ENCODE peak calls at places on chromosome 4, in six cellular contexts. L, Y, X, J, C and Z are unnamed samples.

GRCh38 chr4:24192018-24192641 is 302.3 kb upstream of the PPARGC1A start:
- DNase-seq in Y (no peak), J (no peak), X (no peak), C (no peak), L (no peak), Z (no peak)

GRCh38 chr4:36394352-36394903 is 113.0 kb downstream of the DTHD1 start:
- DNase-seq in J (peak; percentile 5), C (no peak), Y (no peak), X (no peak), L (no peak), Z (no peak)

GRCh38 chr4:4805805-4806345 is 53.6 kb upstream of the MSX1 start:
- DNase-seq in L (no peak), X (no peak), Y (no peak), J (no peak), C (no peak), Z (no peak)

GRCh38 chr4:1792832-1793495 is at the start of gene FGFR3:
- DNase-seq in C (no peak), L (peak; percentile 98), X (no peak), J (peak; percentile 48), Y (no peak), Z (peak; percentile 93)

GRCh38 chr4:86556791-86557415 is 37.2 kb upstream of the PTPN13 start:
- DNase-seq in L (no peak), C (no peak), X (no peak), J (no peak), Y (no peak), Z (no peak)

GRCh38 chr4:152468408-152468807 is 67.5 kb downstream of the FBXW7 start:
- DNase-seq in X (no peak), C (no peak), J (no peak), L (no peak), Y (no peak), Z (no peak)

GRCh38 chr4:28709821-28710330 is 1849.2 kb downstream of the STIM2 start:
- DNase-seq in Y (no peak), X (no peak), C (no peak), L (no peak), J (no peak), Z (no peak)

GRCh38 chr4:6451309-6451708 is 21.1 kb downstream of the PPP2R2C start:
- DNase-seq in C (no peak), L (no peak), J (no peak), X (no peak), Y (no peak), Z (no peak)

GRCh38 chr4:147129687-147130086 is 184.0 kb upstream of the TTC29 start:
- DNase-seq in J (no peak), Y (no peak), X (no peak), C (no peak), L (no peak), Z (no peak)

GRCh38 chr4:104815593-104816156 is 321.0 kb upstream of the CXXC4 start:
- DNase-seq in C (no peak), X (no peak), J (no peak), Y (no peak), L (no peak), Z (no peak)

GRCh38 chr4:143372093-143372915 is 35.6 kb downstream of the GAB1 start:
- DNase-seq in L (no peak), C (no peak), X (no peak), Y (no peak), J (no peak), Z (no peak)

GRCh38 chr4:6444587-6444986 is 27.8 kb downstream of the PPP2R2C start:
- DNase-seq in X (no peak), C (no peak), L (no peak), Y (no peak), J (no peak), Z (no peak)

GRCh38 chr4:93495346-93495745 is 333.2 kb upstream of the ATOH1 start:
- DNase-seq in L (no peak), X (no peak), J (no peak), C (no peak), Y (no peak), Z (no peak)

DNA sequence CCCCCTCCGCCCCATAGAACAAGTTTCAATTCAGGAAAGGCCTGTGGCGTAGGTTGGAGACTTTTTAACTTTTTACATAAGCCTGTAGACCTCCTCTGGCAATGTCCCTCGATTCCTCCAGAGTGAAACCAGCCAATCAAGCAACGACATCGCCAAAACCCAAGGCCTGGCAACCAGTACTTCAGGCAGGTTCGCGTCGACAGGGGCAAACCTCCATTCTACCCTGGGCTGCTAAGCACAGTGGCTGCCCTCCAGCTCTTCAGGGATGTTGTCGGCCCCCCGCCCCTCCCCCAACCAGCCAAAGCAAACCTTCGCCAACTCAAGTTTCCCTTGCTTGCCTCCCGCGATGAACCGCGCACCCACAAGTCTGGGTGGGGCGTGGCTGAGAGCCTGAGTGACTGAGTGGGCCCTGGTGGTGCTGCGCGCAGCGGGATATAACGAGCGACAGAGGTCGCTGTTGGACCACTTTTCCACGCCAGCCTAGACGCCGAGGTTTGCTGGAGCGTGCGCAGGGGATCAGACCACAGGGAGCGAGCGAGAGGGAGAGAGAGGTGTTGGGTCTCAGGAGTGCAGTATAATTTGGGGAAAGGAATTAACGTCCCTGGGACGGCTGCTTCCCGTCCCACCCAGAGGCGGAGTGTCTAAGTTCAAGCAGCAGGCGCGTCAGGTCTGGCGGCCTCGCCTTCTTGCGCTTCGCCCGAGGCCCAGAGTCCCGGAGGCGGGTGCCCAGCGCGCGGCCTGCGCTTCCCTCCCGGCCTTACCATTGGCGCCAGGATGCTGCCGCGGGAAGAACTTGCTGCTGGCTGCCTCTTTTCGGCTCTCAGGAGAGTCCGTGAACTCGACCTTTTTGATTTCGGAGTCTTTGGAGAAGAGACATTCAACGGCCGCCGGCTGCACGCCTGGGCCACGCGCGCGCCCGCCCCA is 9.0 kb upstream of the PITX2 start:
- DNase-seq in L (peak; percentile 65), C (peak; percentile 78), X (no peak), J (peak; percentile 54), Y (peak; percentile 83), Z (peak; percentile 81)
- TF ChIP-seq POLR2A in L (no peak), C (no peak), X (no peak), J (no peak), Y (no peak), Z (no peak)

DNA sequence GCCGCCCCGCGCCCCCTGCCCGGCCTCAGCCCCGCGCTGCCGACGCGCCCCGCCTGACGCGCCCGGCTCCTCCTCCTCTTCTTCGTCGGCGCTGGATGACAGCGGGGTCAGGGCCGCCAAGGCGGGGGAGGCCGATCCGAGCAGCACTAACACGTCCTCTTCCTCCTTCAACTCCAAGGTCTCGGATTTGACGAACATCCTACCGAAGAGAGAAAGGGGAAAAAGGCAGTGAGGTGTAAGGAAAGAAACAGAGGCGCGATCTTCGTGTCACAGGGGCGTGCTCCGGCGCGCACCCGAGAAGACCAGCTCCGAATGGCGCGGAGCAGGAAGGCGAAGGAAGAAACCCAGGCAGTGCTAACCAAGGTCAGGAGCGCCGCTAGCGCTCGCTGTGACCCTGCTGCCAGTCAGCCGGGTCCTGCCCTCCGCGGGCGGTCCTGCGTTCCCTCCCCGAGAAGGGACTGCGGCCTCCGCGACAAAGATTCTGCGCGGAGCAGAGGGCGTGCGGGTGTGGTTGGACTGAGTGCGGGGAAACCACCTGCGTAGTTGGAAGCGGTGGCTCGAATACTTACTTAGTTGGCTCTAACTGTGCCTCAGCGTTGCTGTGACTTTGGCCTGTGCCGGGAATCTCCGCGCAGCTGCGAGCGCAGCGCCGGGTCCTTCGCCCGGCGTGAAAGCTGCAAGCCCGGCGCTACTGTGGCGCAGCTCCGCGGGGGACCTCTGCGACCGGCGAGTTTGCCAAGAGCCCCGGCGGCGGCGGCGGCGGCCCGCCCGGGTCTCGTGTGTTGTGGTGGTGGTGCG is 503 bp downstream of the NEUROG2 start:
- DNase-seq in C (no peak), J (no peak), X (no peak), Y (no peak), L (peak; percentile 32), Z (peak; percentile 61)
- TF ChIP-seq POLR2AphosphoS5 in C (peak; percentile 39), J (no peak), X (no peak), Y (no peak), L (no peak), Z (no peak)

GRCh38 chr4:184382189-184382846 is 92.0 kb downstream of the IRF2 start:
- DNase-seq in C (no peak), J (peak; percentile 33), Y (no peak), L (no peak), X (no peak), Z (no peak)
- TF ChIP-seq POLR2A in C (no peak), J (no peak), Y (no peak), L (no peak), X (no peak), Z (peak; percentile 66)

GRCh38 chr4:15907430-15907829 is 31.1 kb downstream of the FGFBP1 start:
- DNase-seq in J (no peak), Y (no peak), X (no peak), C (no peak), L (no peak), Z (no peak)
- TF ChIP-seq POLR2AphosphoS5 in J (no peak), Y (no peak), X (no peak), C (no peak), L (no peak), Z (no peak)

GRCh38 chr4:145937021-145937861 is 1.4 kb downstream of the ZNF827 start:
- DNase-seq in C (peak; percentile 90), L (peak; percentile 8), J (no peak), Y (peak; percentile 79), X (peak; percentile 67), Z (peak; percentile 40)

GRCh38 chr4:145936142-145937020 is 2.2 kb downstream of the ZNF827 start:
- DNase-seq in Y (peak; percentile 84), J (peak; percentile 40), C (peak; percentile 92), X (peak; percentile 76), L (peak; percentile 17), Z (peak; percentile 60)

GRCh38 chr4:145938618-145939177 is at the start of gene ZNF827:
- DNase-seq in L (no peak), C (peak; percentile 90), Y (no peak), X (no peak), J (peak; percentile 77), Z (no peak)

GRCh38 chr4:145939241-145939640 is 618 bp upstream of the ZNF827 start:
- DNase-seq in J (no peak), Y (no peak), X (no peak), L (no peak), C (no peak), Z (no peak)

GRCh38 chr4:145937990-145938611 is 522 bp downstream of the ZNF827 start:
- DNase-seq in Y (no peak), L (no peak), X (no peak), J (no peak), C (no peak), Z (no peak)
- TF ChIP-seq POLR2A in Y (no peak), L (no peak), X (no peak), J (no peak), C (no peak), Z (peak; percentile 17)

GRCh38 chr4:7842384-7843279 is 97.0 kb downstream of the AFAP1 start:
- DNase-seq in Y (no peak), X (no peak), J (no peak), C (no peak), L (no peak), Z (no peak)
- TF ChIP-seq POLR2AphosphoS5 in Y (peak; percentile 43), X (peak; percentile 75), J (no peak), C (peak; percentile 15), L (no peak), Z (no peak)

GRCh38 chr4:3469386-3470243 is 6.5 kb downstream of the DOK7 start:
- DNase-seq in J (no peak), C (peak; percentile 50), Y (no peak), X (no peak), L (no peak), Z (no peak)
- TF ChIP-seq POLR2A in J (no peak), C (no peak), Y (no peak), X (no peak), L (no peak), Z (no peak)

DNA sequence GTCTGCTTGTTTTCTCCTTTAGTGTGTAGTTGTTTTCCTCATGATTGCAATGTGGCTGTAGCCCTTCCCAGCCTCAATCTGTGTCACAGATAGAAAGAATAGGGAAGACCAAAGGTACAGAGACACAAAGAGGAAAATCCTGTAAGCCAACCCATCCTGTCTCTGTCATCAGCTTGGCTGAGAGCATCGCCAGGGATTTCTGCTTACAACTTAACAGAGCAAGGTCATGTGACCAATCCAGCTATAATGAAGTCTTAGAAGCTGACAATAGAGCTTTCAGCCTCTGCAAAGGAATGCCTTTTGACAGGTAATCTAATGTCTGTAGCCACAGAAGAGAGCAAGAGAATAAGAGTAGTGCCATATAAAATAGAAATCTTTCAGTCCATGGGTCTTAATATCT is 1598.0 kb upstream of the AGA start:
- DNase-seq in L (no peak), C (no peak), Y (no peak), X (no peak), J (no peak), Z (no peak)
- TF ChIP-seq POLR2AphosphoS5 in L (no peak), C (no peak), Y (no peak), X (no peak), J (no peak), Z (no peak)